ENCODE peak calls at places on chromosomes 5 and 9, in six cellular contexts. W, Q, K, G, Y and B are unnamed samples.

GRCh38 chr9:38313421-38313820 is 79.1 kb upstream of the ALDH1B1 start:
- DNase-seq in W (no peak), Q (no peak), K (no peak), G (no peak), Y (no peak), B (no peak)

GRCh38 chr5:107624233-107624632 is 46.5 kb downstream of the EFNA5 start:
- DNase-seq in W (no peak), Q (no peak), K (no peak), G (no peak), Y (no peak), B (no peak)

GRCh38 chr9:109745335-109746283 is 34.4 kb upstream of the PALM2AKAP2 start:
- DNase-seq in W (no peak), Q (peak), K (no peak), G (peak), Y (peak), B (no peak)

GRCh38 chr9:98774746-98775145 is 21.6 kb downstream of the ANKS6 start:
- DNase-seq in W (no peak), Q (no peak), K (no peak), G (peak), Y (no peak), B (no peak)

GRCh38 chr9:18347381-18348084 is 126.4 kb upstream of the ADAMTSL1 start:
- DNase-seq in W (no peak), Q (peak), K (no peak), G (no peak), Y (no peak), B (no peak)

GRCh38 chr9:84235516-84235915 is 105.0 kb downstream of the SLC28A3 start:
- DNase-seq in W (no peak), Q (no peak), K (no peak), G (no peak), Y (no peak), B (no peak)

GRCh38 chr9:114745108-114745848 is 60.6 kb downstream of the TNFSF15 start:
- DNase-seq in W (no peak), Q (peak), K (peak), G (no peak), Y (no peak), B (no peak)

GRCh38 chr9:112348257-112348992 is 15.0 kb upstream of the PTBP3 start:
- DNase-seq in W (peak), Q (peak), K (peak), G (no peak), Y (peak), B (peak)

GRCh38 chr5:102296229-102296817 is at the start of gene SLCO4C1:
- DNase-seq in W (peak), Q (peak), K (peak), G (peak), Y (peak), B (peak)

GRCh38 chr9:35073276-35073607 is 817 bp upstream of the VCP start:
- DNase-seq in W (no peak), Q (no peak), K (no peak), G (no peak), Y (no peak), B (no peak)

GRCh38 chr9:78003730-78004129 is 27.9 kb downstream of the GNAQ start:
- DNase-seq in W (no peak), Q (no peak), K (no peak), G (no peak), Y (no peak), B (no peak)

GRCh38 chr9:128419061-128419925 is 1.4 kb upstream of the CERCAM start:
- DNase-seq in W (no peak), Q (no peak), K (no peak), G (peak), Y (peak), B (peak)

GRCh38 chr5:543755-544674 is 19.8 kb upstream of the SLC9A3 start:
- DNase-seq in W (no peak), Q (no peak), K (no peak), G (no peak), Y (peak), B (no peak)

GRCh38 chr9:69357030-69357853 is 32.2 kb downstream of the ENTREP1 start:
- DNase-seq in W (no peak), Q (no peak), K (no peak), G (no peak), Y (no peak), B (no peak)

GRCh38 chr5:11363779-11364178 is 540.5 kb downstream of the CTNND2 start:
- DNase-seq in W (no peak), Q (no peak), K (no peak), G (no peak), Y (no peak), B (peak)

GRCh38 chr5:110377411-110378392 is 348.8 kb downstream of the TMEM232 start:
- DNase-seq in W (no peak), Q (peak), K (no peak), G (no peak), Y (no peak), B (no peak)

GRCh38 chr9:125121156-125121555 is 22.2 kb downstream of the SCAI start:
- DNase-seq in W (no peak), Q (peak), K (no peak), G (no peak), Y (no peak), B (no peak)

GRCh38 chr5:62627901-62628300 is 49.3 kb downstream of the LRRC70 start:
- DNase-seq in W (no peak), Q (no peak), K (no peak), G (no peak), Y (no peak), B (no peak)

GRCh38 chr5:68277427-68277826 is 61.9 kb downstream of the PIK3R1 start:
- DNase-seq in W (no peak), Q (peak), K (no peak), G (no peak), Y (no peak), B (no peak)

GRCh38 chr9:131300444-131300843 is 10.9 kb downstream of the PLPP7 start:
- DNase-seq in W (no peak), Q (no peak), K (no peak), G (no peak), Y (no peak), B (no peak)

GRCh38 chr5:171688696-171689495 is 96.7 kb upstream of the SMIM23 start:
- DNase-seq in W (no peak), Q (no peak), K (no peak), G (no peak), Y (no peak), B (no peak)

GRCh38 chr5:15008476-15008875 is 136.9 kb upstream of the ANKH start:
- DNase-seq in W (no peak), Q (peak), K (peak), G (peak), Y (peak), B (no peak)

GRCh38 chr9:97505845-97506244 is 4.4 kb downstream of the TMOD1 start:
- DNase-seq in W (no peak), Q (no peak), K (no peak), G (no peak), Y (no peak), B (no peak)

GRCh38 chr5:146836226-146836842 is 42.2 kb downstream of the PPP2R2B start:
- DNase-seq in W (no peak), Q (peak), K (no peak), G (no peak), Y (peak), B (no peak)